ENCODE peak calls at places on chromosomes 1 and 21, in nine cellular contexts. One of them, this sample, is unnamed.

GRCh38 chr1:197137322-197137721 is 9.1 kb downstream of the ASPM start:
- DNase-seq in left ventricle myocardium inferior: no peak
- DNase-seq in astrocyte of the spinal cord: no peak
- DNase-seq in AG10803: no peak
- DNase-seq in foreskin fibroblast: no peak
- DNase-seq in hepatocyte: no peak
- DNase-seq in MCF 10A: peak; percentile 60
- DNase-seq in tibial artery: no peak
- DNase-seq in A549: no peak
- DNase-seq in this sample: no peak

GRCh38 chr1:241375906-241376305 is 18.9 kb upstream of the RGS7 start:
- DNase-seq in left ventricle myocardium inferior: no peak
- DNase-seq in astrocyte of the spinal cord: no peak
- DNase-seq in AG10803: no peak
- DNase-seq in foreskin fibroblast: no peak
- DNase-seq in hepatocyte: no peak
- DNase-seq in MCF 10A: peak; percentile 42
- DNase-seq in tibial artery: no peak
- DNase-seq in A549: no peak
- DNase-seq in this sample: no peak

GRCh38 chr1:36134031-36134430 is 9.0 kb upstream of the COL8A2 start:
- DNase-seq in left ventricle myocardium inferior: no peak
- DNase-seq in astrocyte of the spinal cord: no peak
- DNase-seq in AG10803: no peak
- DNase-seq in foreskin fibroblast: no peak
- DNase-seq in hepatocyte: peak; percentile 7
- DNase-seq in MCF 10A: no peak
- DNase-seq in tibial artery: no peak
- DNase-seq in A549: no peak
- DNase-seq in this sample: no peak

GRCh38 chr1:115642168-115643072 is 650 bp downstream of the VANGL1 start:
- DNase-seq in left ventricle myocardium inferior: peak; percentile 43
- DNase-seq in astrocyte of the spinal cord: peak; percentile 44
- DNase-seq in AG10803: peak; percentile 34
- DNase-seq in foreskin fibroblast: peak; percentile 26
- DNase-seq in hepatocyte: peak; percentile 74
- DNase-seq in MCF 10A: peak; percentile 52
- DNase-seq in tibial artery: peak; percentile 26
- DNase-seq in A549: peak; percentile 32
- DNase-seq in this sample: no peak

GRCh38 chr1:1986451-1987141 is 17.0 kb downstream of the CFAP74 start:
- DNase-seq in left ventricle myocardium inferior: no peak
- DNase-seq in astrocyte of the spinal cord: no peak
- DNase-seq in AG10803: no peak
- DNase-seq in foreskin fibroblast: no peak
- DNase-seq in hepatocyte: peak; percentile 1
- DNase-seq in MCF 10A: no peak
- DNase-seq in tibial artery: no peak
- DNase-seq in A549: no peak
- DNase-seq in this sample: no peak

GRCh38 chr1:53559391-53559815 is 100.2 kb downstream of the DMRTB1 start:
- DNase-seq in left ventricle myocardium inferior: no peak
- DNase-seq in astrocyte of the spinal cord: no peak
- DNase-seq in AG10803: no peak
- DNase-seq in foreskin fibroblast: no peak
- DNase-seq in hepatocyte: no peak
- DNase-seq in MCF 10A: no peak
- DNase-seq in tibial artery: peak; percentile 11
- DNase-seq in A549: no peak
- DNase-seq in this sample: no peak

GRCh38 chr1:174023438-174023837 is 1.3 kb upstream of the RC3H1 start:
- DNase-seq in left ventricle myocardium inferior: no peak
- DNase-seq in astrocyte of the spinal cord: peak; percentile 48
- DNase-seq in AG10803: peak; percentile 28
- DNase-seq in foreskin fibroblast: no peak
- DNase-seq in hepatocyte: peak; percentile 69
- DNase-seq in MCF 10A: no peak
- DNase-seq in tibial artery: no peak
- DNase-seq in A549: peak; percentile 34
- DNase-seq in this sample: no peak

GRCh38 chr1:184665329-184665728 is 89.3 kb downstream of the EDEM3 start:
- DNase-seq in left ventricle myocardium inferior: no peak
- DNase-seq in astrocyte of the spinal cord: no peak
- DNase-seq in AG10803: no peak
- DNase-seq in foreskin fibroblast: no peak
- DNase-seq in hepatocyte: no peak
- DNase-seq in MCF 10A: no peak
- DNase-seq in tibial artery: no peak
- DNase-seq in A549: no peak
- DNase-seq in this sample: peak; percentile 6

GRCh38 chr1:167460836-167461235 is 57.5 kb downstream of the CD247 start:
- DNase-seq in left ventricle myocardium inferior: no peak
- DNase-seq in astrocyte of the spinal cord: no peak
- DNase-seq in AG10803: no peak
- DNase-seq in foreskin fibroblast: no peak
- DNase-seq in hepatocyte: no peak
- DNase-seq in MCF 10A: no peak
- DNase-seq in tibial artery: no peak
- DNase-seq in A549: no peak
- DNase-seq in this sample: no peak

GRCh38 chr21:32562915-32563314 is 22.4 kb downstream of the TCP10L start:
- DNase-seq in left ventricle myocardium inferior: no peak
- DNase-seq in astrocyte of the spinal cord: no peak
- DNase-seq in AG10803: no peak
- DNase-seq in foreskin fibroblast: no peak
- DNase-seq in hepatocyte: no peak
- DNase-seq in MCF 10A: no peak
- DNase-seq in tibial artery: no peak
- DNase-seq in A549: no peak
- DNase-seq in this sample: no peak

GRCh38 chr21:32559004-32559610 is 26.2 kb downstream of the TCP10L start:
- DNase-seq in left ventricle myocardium inferior: no peak
- DNase-seq in astrocyte of the spinal cord: no peak
- DNase-seq in AG10803: no peak
- DNase-seq in foreskin fibroblast: no peak
- DNase-seq in hepatocyte: no peak
- DNase-seq in MCF 10A: no peak
- DNase-seq in tibial artery: no peak
- DNase-seq in A549: no peak
- DNase-seq in this sample: no peak

GRCh38 chr21:32565856-32566465 is 19.4 kb downstream of the TCP10L start:
- DNase-seq in left ventricle myocardium inferior: no peak
- DNase-seq in astrocyte of the spinal cord: peak; percentile 55
- DNase-seq in AG10803: peak; percentile 38
- DNase-seq in foreskin fibroblast: no peak
- DNase-seq in hepatocyte: no peak
- DNase-seq in MCF 10A: no peak
- DNase-seq in tibial artery: no peak
- DNase-seq in A549: no peak
- DNase-seq in this sample: no peak

GRCh38 chr21:32560896-32561295 is 24.4 kb downstream of the TCP10L start:
- DNase-seq in left ventricle myocardium inferior: no peak
- DNase-seq in astrocyte of the spinal cord: no peak
- DNase-seq in AG10803: no peak
- DNase-seq in foreskin fibroblast: no peak
- DNase-seq in hepatocyte: no peak
- DNase-seq in MCF 10A: no peak
- DNase-seq in tibial artery: no peak
- DNase-seq in A549: no peak
- DNase-seq in this sample: no peak

DNA sequence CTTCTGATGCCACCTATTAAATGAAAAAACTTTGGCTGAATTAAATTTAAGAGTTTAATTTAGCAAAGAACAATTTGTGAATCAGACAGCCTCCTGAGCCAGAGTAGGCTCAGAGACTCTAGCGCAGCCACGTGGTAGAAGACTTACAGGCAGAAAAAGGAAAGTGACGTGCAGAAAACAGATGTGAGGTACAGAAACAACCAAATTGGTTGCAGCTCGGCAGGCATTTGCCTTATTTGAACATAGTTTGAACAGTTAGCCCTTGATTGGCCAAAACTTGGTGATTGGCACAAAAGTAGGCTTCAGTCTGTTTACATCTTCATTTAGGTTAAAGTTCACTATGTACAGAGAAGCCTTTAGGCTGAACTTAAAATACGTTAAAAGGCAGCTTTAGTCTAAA is 22.9 kb downstream of the TCP10L start:
- DNase-seq in left ventricle myocardium inferior: no peak
- DNase-seq in astrocyte of the spinal cord: peak; percentile 71
- DNase-seq in AG10803: peak; percentile 91
- DNase-seq in foreskin fibroblast: peak; percentile 74
- DNase-seq in hepatocyte: peak; percentile 55
- DNase-seq in MCF 10A: no peak
- DNase-seq in tibial artery: peak; percentile 50
- DNase-seq in A549: no peak
- DNase-seq in this sample: no peak
- TF ChIP-seq CTCF in left ventricle myocardium inferior: peak; percentile 70
- TF ChIP-seq CTCF in astrocyte of the spinal cord: peak; percentile 77
- TF ChIP-seq CTCF in AG10803: peak; percentile 77
- TF ChIP-seq CTCF in foreskin fibroblast: peak; percentile 64
- TF ChIP-seq CTCF in hepatocyte: peak; percentile 50
- TF ChIP-seq CTCF in MCF 10A: peak; percentile 18
- TF ChIP-seq CTCF in tibial artery: peak; percentile 25
- TF ChIP-seq CTCF in A549: no peak
- TF ChIP-seq CTCF in this sample: peak; percentile 57

GRCh38 chr1:41868241-41868953 is 50.3 kb downstream of the HIVEP3 start:
- DNase-seq in left ventricle myocardium inferior: no peak
- DNase-seq in astrocyte of the spinal cord: no peak
- DNase-seq in AG10803: no peak
- DNase-seq in foreskin fibroblast: no peak
- DNase-seq in hepatocyte: no peak
- DNase-seq in MCF 10A: peak; percentile 17
- DNase-seq in tibial artery: no peak
- DNase-seq in A549: no peak
- DNase-seq in this sample: no peak
- TF ChIP-seq CTCF in left ventricle myocardium inferior: no peak
- TF ChIP-seq CTCF in astrocyte of the spinal cord: no peak
- TF ChIP-seq CTCF in AG10803: no peak
- TF ChIP-seq CTCF in foreskin fibroblast: no peak
- TF ChIP-seq CTCF in hepatocyte: no peak
- TF ChIP-seq CTCF in MCF 10A: no peak
- TF ChIP-seq CTCF in tibial artery: no peak
- TF ChIP-seq CTCF in A549: no peak
- TF ChIP-seq CTCF in this sample: no peak

DNA sequence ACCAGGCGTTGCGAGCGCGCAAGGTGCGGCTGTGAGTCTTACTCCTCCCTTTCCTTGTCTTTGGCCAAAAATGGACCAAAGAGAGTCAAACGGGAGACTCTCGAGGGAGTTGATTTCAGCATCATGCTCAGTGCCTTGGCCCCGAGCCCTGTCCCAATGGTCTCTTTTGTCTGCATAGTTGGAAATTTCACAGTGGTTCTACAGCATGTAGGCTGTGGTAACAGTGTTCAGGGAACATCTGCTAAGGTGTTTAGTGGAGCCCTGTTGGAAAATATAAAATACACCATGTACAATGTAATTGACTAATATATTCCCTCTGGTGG is 2.7 kb downstream of the CACNA1E start:
- DNase-seq in left ventricle myocardium inferior: peak; percentile 23
- DNase-seq in astrocyte of the spinal cord: no peak
- DNase-seq in AG10803: no peak
- DNase-seq in foreskin fibroblast: no peak
- DNase-seq in hepatocyte: no peak
- DNase-seq in MCF 10A: no peak
- DNase-seq in tibial artery: no peak
- DNase-seq in A549: no peak
- DNase-seq in this sample: no peak
- TF ChIP-seq CTCF in left ventricle myocardium inferior: no peak
- TF ChIP-seq CTCF in astrocyte of the spinal cord: no peak
- TF ChIP-seq CTCF in AG10803: no peak
- TF ChIP-seq CTCF in foreskin fibroblast: no peak
- TF ChIP-seq CTCF in hepatocyte: no peak
- TF ChIP-seq CTCF in MCF 10A: no peak
- TF ChIP-seq CTCF in tibial artery: no peak
- TF ChIP-seq CTCF in A549: no peak
- TF ChIP-seq CTCF in this sample: no peak

GRCh38 chr1:226149806-226150205 is 36.7 kb downstream of the ACBD3 start:
- DNase-seq in left ventricle myocardium inferior: no peak
- DNase-seq in astrocyte of the spinal cord: no peak
- DNase-seq in AG10803: peak; percentile 44
- DNase-seq in foreskin fibroblast: no peak
- DNase-seq in hepatocyte: peak; percentile 58
- DNase-seq in MCF 10A: peak; percentile 34
- DNase-seq in tibial artery: no peak
- DNase-seq in A549: no peak
- DNase-seq in this sample: peak; percentile 40
- TF ChIP-seq CTCF in left ventricle myocardium inferior: no peak
- TF ChIP-seq CTCF in astrocyte of the spinal cord: peak; percentile 16
- TF ChIP-seq CTCF in AG10803: peak; percentile 15
- TF ChIP-seq CTCF in foreskin fibroblast: no peak
- TF ChIP-seq CTCF in hepatocyte: peak; percentile 9
- TF ChIP-seq CTCF in MCF 10A: no peak
- TF ChIP-seq CTCF in tibial artery: no peak
- TF ChIP-seq CTCF in A549: no peak
- TF ChIP-seq CTCF in this sample: peak; percentile 10

GRCh38 chr21:33132054-33132453 is 62.1 kb downstream of the OLIG1 start:
- DNase-seq in left ventricle myocardium inferior: no peak
- DNase-seq in astrocyte of the spinal cord: no peak
- DNase-seq in AG10803: no peak
- DNase-seq in foreskin fibroblast: no peak
- DNase-seq in hepatocyte: no peak
- DNase-seq in MCF 10A: peak; percentile 14
- DNase-seq in tibial artery: no peak
- DNase-seq in A549: no peak
- DNase-seq in this sample: no peak
- TF ChIP-seq CTCF in left ventricle myocardium inferior: peak; percentile 13
- TF ChIP-seq CTCF in astrocyte of the spinal cord: no peak
- TF ChIP-seq CTCF in AG10803: no peak
- TF ChIP-seq CTCF in foreskin fibroblast: no peak
- TF ChIP-seq CTCF in hepatocyte: peak; percentile 25
- TF ChIP-seq CTCF in MCF 10A: peak; percentile 35
- TF ChIP-seq CTCF in tibial artery: no peak
- TF ChIP-seq CTCF in A549: peak; percentile 6
- TF ChIP-seq CTCF in this sample: no peak

GRCh38 chr1:143610196-143610595 is 361.6 kb downstream of the FAM72C start:
- DNase-seq in left ventricle myocardium inferior: no peak
- DNase-seq in astrocyte of the spinal cord: no peak
- DNase-seq in AG10803: no peak
- DNase-seq in foreskin fibroblast: no peak
- DNase-seq in hepatocyte: no peak
- DNase-seq in MCF 10A: no peak
- DNase-seq in tibial artery: no peak
- DNase-seq in A549: no peak
- DNase-seq in this sample: no peak

DNA sequence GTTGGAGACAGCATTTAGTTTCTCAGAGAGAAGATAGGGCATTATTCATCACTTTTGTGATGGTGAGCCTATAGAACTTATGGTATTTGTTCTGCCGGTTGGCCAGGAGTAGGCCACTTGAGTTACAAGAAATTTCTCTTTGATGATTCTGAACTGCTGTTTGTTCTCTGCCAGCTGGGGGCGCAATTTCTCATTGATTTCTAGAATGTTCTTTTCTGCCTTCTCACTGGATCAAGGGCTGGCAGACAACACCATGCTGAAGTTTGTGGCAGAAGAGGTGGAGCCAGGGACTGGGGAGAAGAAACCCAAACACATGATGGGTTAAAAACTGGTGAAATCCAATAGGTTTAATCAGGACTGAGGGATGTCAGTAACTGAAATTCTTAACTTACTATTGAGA is 360.6 kb downstream of the FAM72C start:
- DNase-seq in left ventricle myocardium inferior: no peak
- DNase-seq in astrocyte of the spinal cord: no peak
- DNase-seq in AG10803: no peak
- DNase-seq in foreskin fibroblast: no peak
- DNase-seq in hepatocyte: no peak
- DNase-seq in MCF 10A: peak; percentile 37
- DNase-seq in tibial artery: no peak
- DNase-seq in A549: no peak
- DNase-seq in this sample: no peak
- TF ChIP-seq CTCF in left ventricle myocardium inferior: no peak
- TF ChIP-seq CTCF in astrocyte of the spinal cord: no peak
- TF ChIP-seq CTCF in AG10803: peak; percentile 23
- TF ChIP-seq CTCF in foreskin fibroblast: no peak
- TF ChIP-seq CTCF in hepatocyte: no peak
- TF ChIP-seq CTCF in MCF 10A: peak; percentile 16
- TF ChIP-seq CTCF in tibial artery: no peak
- TF ChIP-seq CTCF in A549: peak; percentile 18
- TF ChIP-seq CTCF in this sample: no peak